ENCODE peak calls at places on chromosomes 4 and X, in four cellular contexts. H is psoas muscle, B is dorsolateral prefrontal cortex, F is Peyer's patch. L is an unnamed sample.

GRCh38 chr4:11623726-11624037 is 195.0 kb upstream of the HS3ST1 start:
- DNase-seq in H (no peak), B (no peak), F (peak), L (no peak)

GRCh38 chr4:188454573-188454972 is 315.3 kb downstream of the TRIML1 start:
- DNase-seq in H (no peak), B (no peak), F (no peak), L (no peak)

GRCh38 chr4:109408711-109409110 is 24.9 kb upstream of the SEC24B start:
- DNase-seq in H (no peak), B (no peak), F (no peak), L (no peak)

GRCh38 chrX:65591206-65591605 is 56.6 kb upstream of the LAS1L start:
- DNase-seq in H (no peak), B (no peak), F (no peak), L (no peak)

GRCh38 chr4:2357821-2358745 is 60.4 kb downstream of the ZFYVE28 start:
- DNase-seq in H (no peak), B (no peak), F (no peak), L (no peak)

GRCh38 chr4:143375326-143376073 is 38.8 kb downstream of the GAB1 start:
- DNase-seq in H (peak), B (peak), F (peak), L (peak)

GRCh38 chr4:100816646-100817045 is 298.8 kb upstream of the EMCN start:
- DNase-seq in H (no peak), B (no peak), F (no peak), L (no peak)

GRCh38 chr4:4735870-4736269 is 123.6 kb upstream of the MSX1 start:
- DNase-seq in H (no peak), B (no peak), F (no peak), L (peak)

GRCh38 chr4:3384771-3385701 is 56.7 kb upstream of the HGFAC start:
- DNase-seq in H (peak), B (no peak), F (no peak), L (no peak)

GRCh38 chr4:164716901-164717300 is 37.0 kb upstream of the SMIM31 start:
- DNase-seq in H (no peak), B (no peak), F (no peak), L (peak)

GRCh38 chr4:76639292-76639691 is 204.3 kb downstream of the SHROOM3 start:
- DNase-seq in H (no peak), B (no peak), F (no peak), L (peak)

GRCh38 chr4:98338761-98339438 is 77.7 kb downstream of the RAP1GDS1 start:
- DNase-seq in H (no peak), B (no peak), F (no peak), L (no peak)

GRCh38 chrX:110558406-110558805 is 199.8 kb downstream of the RTL9 start:
- DNase-seq in H (no peak), B (no peak), F (no peak), L (no peak)

DNA sequence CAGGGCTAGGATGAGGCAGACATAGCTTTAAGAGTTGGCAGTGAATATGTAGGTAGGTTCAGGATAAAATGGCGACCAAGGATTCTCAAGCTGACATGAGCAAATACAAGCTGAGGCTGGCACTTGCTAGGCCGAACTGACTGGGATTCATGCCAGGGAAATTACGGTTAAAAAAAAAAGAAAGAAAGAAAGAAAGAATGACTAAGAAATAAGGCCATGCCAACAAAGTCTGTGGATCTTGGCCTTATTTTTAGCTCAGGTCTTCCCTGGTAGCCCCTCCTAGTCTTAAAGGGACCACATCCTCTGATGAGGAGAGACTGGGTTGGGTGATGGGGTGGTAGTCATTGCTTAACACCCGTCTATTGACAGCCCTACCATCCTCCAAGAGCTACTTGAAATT is 64.4 kb upstream of the KLHL13 start:
- DNase-seq in H (no peak), B (no peak), F (no peak), L (peak)
- H3K4me3 ChIP-seq in H (no peak), B (no peak), F (no peak), L (no peak)

GRCh38 chrX:71540801-71541545 is 8.1 kb downstream of the OGT start:
- DNase-seq in H (no peak), B (no peak), F (no peak), L (no peak)
- H3K4me3 ChIP-seq in H (no peak), B (no peak), F (no peak), L (no peak)

DNA sequence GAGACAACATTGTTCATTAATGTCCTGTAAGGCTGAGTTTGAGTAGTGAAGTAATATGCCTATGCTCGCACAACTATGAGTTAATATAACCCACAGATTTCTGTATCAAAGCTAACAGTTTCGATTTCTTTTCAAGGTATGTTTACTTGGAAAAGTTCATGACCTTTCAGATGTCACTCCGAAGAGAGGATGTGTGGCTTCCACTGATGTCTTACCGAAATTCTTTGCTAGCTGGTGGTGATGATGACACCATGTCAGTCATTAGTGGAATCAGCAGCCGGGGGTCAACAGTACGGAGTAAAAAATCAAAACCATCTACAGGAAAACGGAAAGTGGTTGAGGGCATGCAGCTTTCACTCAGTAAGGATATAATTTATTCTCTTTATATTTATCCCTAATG is 124.9 kb downstream of the STAG2 start:
- DNase-seq in H (no peak), B (no peak), F (no peak), L (no peak)
- H3K4me3 ChIP-seq in H (no peak), B (no peak), F (no peak), L (no peak)

GRCh38 chrX:44953734-44954502 is 80.9 kb downstream of the KDM6A start:
- DNase-seq in H (no peak), B (no peak), F (no peak), L (no peak)
- H3K4me3 ChIP-seq in H (no peak), B (no peak), F (no peak), L (no peak)

GRCh38 chr4:78561677-78562076 is 10.1 kb downstream of the ANXA3 start:
- DNase-seq in H (no peak), B (no peak), F (no peak), L (no peak)
- H3K4me3 ChIP-seq in H (no peak), B (no peak), F (no peak), L (no peak)

DNA sequence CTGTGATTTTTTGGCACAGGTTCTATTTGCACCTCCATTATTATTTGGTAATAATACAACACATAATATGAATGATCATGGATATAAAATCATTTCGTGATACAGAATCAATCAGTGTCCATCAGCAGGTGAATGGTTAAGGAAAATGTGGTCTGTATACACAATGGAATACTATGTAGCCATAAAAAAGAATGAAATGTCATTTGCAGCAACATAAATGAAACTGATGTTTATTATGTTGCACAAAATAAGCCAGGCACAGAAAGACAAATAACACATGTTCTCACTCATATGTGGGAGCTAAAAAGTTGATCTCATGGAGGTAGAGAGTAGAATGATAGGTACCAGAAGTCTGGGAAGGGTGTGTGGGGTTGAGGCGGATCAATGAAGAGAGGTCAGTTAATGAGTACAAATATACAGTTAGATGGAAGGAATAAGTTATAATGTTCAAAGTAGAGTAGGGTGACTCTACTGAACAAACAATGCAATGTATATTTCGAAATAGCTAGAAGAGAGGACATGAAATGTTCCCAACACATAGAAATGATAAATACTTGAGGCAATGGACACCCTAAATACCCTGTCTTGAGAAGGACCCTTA is 1.1 kb upstream of the SMARCA1 start:
- DNase-seq in H (no peak), B (no peak), F (no peak), L (no peak)
- H3K4me3 ChIP-seq in H (no peak), B (no peak), F (no peak), L (no peak)

GRCh38 chr4:54540931-54541330 is 116.8 kb upstream of the KIT start:
- DNase-seq in H (no peak), B (no peak), F (no peak), L (no peak)
- H3K4me3 ChIP-seq in H (no peak), B (no peak), F (no peak), L (no peak)